ENCODE peak calls at places on chromosome 4, in eight cellular contexts. V is endothelial cell of umbilical vein, K is fibroblast of lung, N is MM.1S, F is PC-3, C is H9, M is GM12878, P is IMR-90. Y is an unnamed sample.

GRCh38 chr4:7083597-7084563 is 16.0 kb upstream of the GRPEL1 start:
- DNase-seq in F (no peak), M (no peak), N (no peak), K (no peak), C (no peak), P (no peak), V (no peak), Y (no peak)

GRCh38 chr4:138724530-138724929 is 291.1 kb upstream of the NOCT start:
- DNase-seq in F (no peak), M (no peak), V (no peak), K (no peak), N (no peak), P (no peak), C (no peak), Y (no peak)

GRCh38 chr4:80196259-80197131 is 808 bp upstream of the PRDM8 start:
- DNase-seq in N (no peak), P (peak; percentile 35), M (no peak), V (no peak), C (peak; percentile 71), F (no peak), K (peak; percentile 40), Y (no peak)

GRCh38 chr4:4658051-4658450 is 116.2 kb upstream of the STX18 start:
- DNase-seq in K (peak; percentile 44), C (no peak), N (no peak), P (no peak), M (no peak), V (no peak), F (peak; percentile 8), Y (no peak)

GRCh38 chr4:146976145-146976544 is 30.5 kb upstream of the TTC29 start:
- DNase-seq in M (no peak), N (no peak), F (peak; percentile 16), C (no peak), K (no peak), P (no peak), V (peak; percentile 58), Y (no peak)

GRCh38 chr4:118904418-118904817 is 15.8 kb downstream of the SYNPO2 start:
- DNase-seq in K (no peak), V (no peak), P (no peak), M (no peak), C (no peak), F (no peak), N (no peak), Y (no peak)

GRCh38 chr4:97548186-97548585 is 595.1 kb downstream of the STPG2 start:
- DNase-seq in N (peak; percentile 69), P (no peak), M (no peak), V (no peak), K (no peak), F (no peak), C (no peak), Y (no peak)

GRCh38 chr4:8788174-8788573 is 83.5 kb downstream of the HMX1 start:
- DNase-seq in C (no peak), F (no peak), N (no peak), P (no peak), M (no peak), V (no peak), K (no peak), Y (no peak)

GRCh38 chr4:185716008-185716976 is 95.7 kb downstream of the SORBS2 start:
- DNase-seq in M (no peak), K (no peak), N (no peak), V (no peak), F (no peak), C (no peak), P (no peak), Y (no peak)

GRCh38 chr4:65391382-65391781 is 278.9 kb downstream of the EPHA5 start:
- DNase-seq in P (no peak), F (no peak), M (no peak), V (no peak), N (no peak), C (no peak), K (no peak), Y (no peak)

GRCh38 chr4:23958749-23959148 is 68.9 kb upstream of the PPARGC1A start:
- DNase-seq in P (no peak), C (no peak), M (no peak), N (no peak), F (no peak), K (no peak), V (no peak), Y (no peak)

GRCh38 chr4:126757219-126757618 is 875.5 kb upstream of the INTU start:
- DNase-seq in F (no peak), N (peak; percentile 20), C (no peak), M (no peak), K (peak; percentile 74), V (no peak), P (peak; percentile 45), Y (no peak)

GRCh38 chr4:20444599-20445337 is 193.1 kb downstream of the SLIT2 start:
- DNase-seq in K (no peak), M (no peak), C (no peak), N (no peak), V (no peak), P (no peak), F (no peak), Y (no peak)

GRCh38 chr4:139901516-139902327 is 236.1 kb downstream of the MGST2 start:
- DNase-seq in N (no peak), K (peak; percentile 48), C (no peak), P (peak; percentile 44), M (no peak), V (peak; percentile 79), F (peak; percentile 33), Y (no peak)

GRCh38 chr4:133799916-133800315 is 401.7 kb downstream of the PABPC4L start:
- DNase-seq in K (no peak), N (no peak), V (no peak), C (no peak), P (no peak), F (no peak), M (no peak), Y (no peak)

GRCh38 chr4:621296-622070 is 3.9 kb upstream of the PDE6B start:
- DNase-seq in N (no peak), P (no peak), F (no peak), C (no peak), K (no peak), M (no peak), V (no peak), Y (no peak)

GRCh38 chr4:95591278-95591677 is 42.5 kb upstream of the UNC5C start:
- DNase-seq in K (no peak), M (no peak), C (no peak), F (no peak), N (no peak), P (no peak), V (no peak), Y (no peak)

GRCh38 chr4:142697303-142697702 is 148.8 kb downstream of the INPP4B start:
- DNase-seq in N (no peak), C (no peak), V (no peak), P (no peak), F (peak; percentile 47), K (no peak), M (no peak), Y (no peak)

GRCh38 chr4:36207808-36208207 is 36.5 kb downstream of the ARAP2 start:
- DNase-seq in F (no peak), K (no peak), P (no peak), N (no peak), C (no peak), V (no peak), M (no peak), Y (no peak)

GRCh38 chr4:140862182-140862442 is 105.9 kb upstream of the TBC1D9 start:
- DNase-seq in P (no peak), K (no peak), C (no peak), F (no peak), M (no peak), V (no peak), N (no peak), Y (no peak)

GRCh38 chr4:98765771-98766170 is 107.4 kb upstream of the TSPAN5 start:
- DNase-seq in N (no peak), M (no peak), F (no peak), P (no peak), V (no peak), K (no peak), C (no peak), Y (no peak)

GRCh38 chr4:98663226-98664006 is 5.0 kb upstream of the TSPAN5 start:
- DNase-seq in F (peak; percentile 48), N (peak; percentile 89), M (peak; percentile 84), K (no peak), V (no peak), P (no peak), C (no peak), Y (no peak)

GRCh38 chr4:41640905-41641304 is 102.9 kb downstream of the LIMCH1 start:
- DNase-seq in M (no peak), V (no peak), C (no peak), P (no peak), K (no peak), N (no peak), F (no peak), Y (no peak)

GRCh38 chr4:145886871-145887240 is 51.8 kb downstream of the ZNF827 start:
- DNase-seq in N (no peak), K (no peak), P (no peak), V (no peak), M (no peak), F (no peak), C (no peak), Y (no peak)

GRCh38 chr4:145890689-145891088 is 47.9 kb downstream of the ZNF827 start:
- DNase-seq in M (no peak), P (no peak), C (no peak), F (no peak), N (no peak), K (no peak), V (no peak), Y (no peak)

GRCh38 chr4:145887241-145887964 is 51.2 kb downstream of the ZNF827 start:
- DNase-seq in C (no peak), F (peak; percentile 22), N (no peak), M (no peak), K (peak; percentile 77), V (peak; percentile 45), P (peak; percentile 75), Y (no peak)

GRCh38 chr4:145885666-145886065 is 53.0 kb downstream of the ZNF827 start:
- DNase-seq in K (no peak), C (no peak), V (no peak), P (no peak), M (no peak), F (no peak), N (no peak), Y (no peak)

GRCh38 chr4:145888393-145888792 is 50.2 kb downstream of the ZNF827 start:
- DNase-seq in P (no peak), M (no peak), K (no peak), V (no peak), F (peak; percentile 23), N (no peak), C (no peak), Y (no peak)
- TF ChIP-seq CTCF in P (no peak), M (no peak), K (peak; percentile 12), V (no peak), F (peak; percentile 49), N (peak; percentile 12), C (peak; percentile 60), Y (no peak)

GRCh38 chr4:2257361-2258001 is 4.4 kb downstream of the MXD4 start:
- DNase-seq in F (no peak), M (no peak), V (no peak), N (no peak), K (no peak), P (no peak), C (no peak), Y (peak; percentile 2)
- H3K9ac ChIP-seq in F (no peak overlapping the region), M (no peak overlapping the region), V (peak overlapping the region; percentile 14), N (no peak overlapping the region), K (no peak overlapping the region), P (no peak overlapping the region), C (no peak overlapping the region), Y (no peak overlapping the region)

GRCh38 chr4:56755901-56756300 is 65.6 kb downstream of the SPINK2 start:
- DNase-seq in V (no peak), P (no peak), N (no peak), M (no peak), C (no peak), F (peak; percentile 70), K (no peak), Y (no peak)
- TF ChIP-seq CTCF in V (no peak), P (no peak), N (no peak), M (no peak), C (no peak), F (no peak), K (no peak), Y (no peak)

GRCh38 chr4:11009281-11009680 is 324.7 kb upstream of the CLNK start:
- DNase-seq in N (no peak), V (no peak), C (no peak), P (no peak), M (no peak), F (no peak), K (no peak), Y (no peak)
- H3K9ac ChIP-seq in N (no peak overlapping the region), V (no peak overlapping the region), C (no peak overlapping the region), P (no peak overlapping the region), M (no peak overlapping the region), F (no peak overlapping the region), K (no peak overlapping the region), Y (no peak overlapping the region)